ENCODE peak calls at places on chromosomes 2 and 18, in nine cellular contexts. One of them, this sample, is unnamed.

GRCh38 chr2:231662811-231663457 is 45.4 kb upstream of the PTMA start:
- DNase-seq in left cardiac atrium: no peak
- DNase-seq in AG08396: no peak
- DNase-seq in A549: no peak
- DNase-seq in activated gamma-delta T cell: no peak
- DNase-seq in AG10803: no peak
- DNase-seq in anterior cingulate cortex: no peak
- DNase-seq in HT1080: no peak
- DNase-seq in NCI-H1436 treated with DMSO at 0.1 percent for 48 hours: no peak
- DNase-seq in this sample: no peak

GRCh38 chr2:20618886-20619521 is 31.9 kb downstream of the HS1BP3 start:
- DNase-seq in AG10803: no peak
- DNase-seq in A549: no peak
- DNase-seq in anterior cingulate cortex: no peak
- DNase-seq in activated gamma-delta T cell: no peak
- DNase-seq in left cardiac atrium: no peak
- DNase-seq in NCI-H1436 treated with DMSO at 0.1 percent for 48 hours: no peak
- DNase-seq in AG08396: no peak
- DNase-seq in HT1080: no peak
- DNase-seq in this sample: no peak

GRCh38 chr2:97747285-97747684 is 33.9 kb downstream of the ZAP70 start:
- DNase-seq in AG08396: no peak
- DNase-seq in anterior cingulate cortex: no peak
- DNase-seq in A549: no peak
- DNase-seq in left cardiac atrium: no peak
- DNase-seq in activated gamma-delta T cell: no peak
- DNase-seq in NCI-H1436 treated with DMSO at 0.1 percent for 48 hours: no peak
- DNase-seq in AG10803: no peak
- DNase-seq in HT1080: no peak
- DNase-seq in this sample: no peak

GRCh38 chr18:28183418-28184078 is 6.6 kb upstream of the CDH2 start:
- DNase-seq in HT1080: peak
- DNase-seq in A549: no peak
- DNase-seq in anterior cingulate cortex: no peak
- DNase-seq in left cardiac atrium: no peak
- DNase-seq in AG10803: peak
- DNase-seq in NCI-H1436 treated with DMSO at 0.1 percent for 48 hours: no peak
- DNase-seq in AG08396: no peak
- DNase-seq in activated gamma-delta T cell: no peak
- DNase-seq in this sample: no peak

GRCh38 chr18:58937204-58937603 is 72.5 kb downstream of the ZNF532 start:
- DNase-seq in NCI-H1436 treated with DMSO at 0.1 percent for 48 hours: no peak
- DNase-seq in A549: no peak
- DNase-seq in activated gamma-delta T cell: no peak
- DNase-seq in AG08396: peak
- DNase-seq in HT1080: peak
- DNase-seq in left cardiac atrium: no peak
- DNase-seq in anterior cingulate cortex: no peak
- DNase-seq in AG10803: peak
- DNase-seq in this sample: no peak

GRCh38 chr18:8121942-8122480 is 487.2 kb upstream of the RAB12 start:
- DNase-seq in NCI-H1436 treated with DMSO at 0.1 percent for 48 hours: no peak
- DNase-seq in AG08396: peak
- DNase-seq in left cardiac atrium: no peak
- DNase-seq in anterior cingulate cortex: no peak
- DNase-seq in A549: no peak
- DNase-seq in activated gamma-delta T cell: no peak
- DNase-seq in HT1080: peak
- DNase-seq in AG10803: peak
- DNase-seq in this sample: no peak

GRCh38 chr2:161190030-161190429 is 29.8 kb downstream of the TANK start:
- DNase-seq in AG08396: no peak
- DNase-seq in A549: no peak
- DNase-seq in NCI-H1436 treated with DMSO at 0.1 percent for 48 hours: no peak
- DNase-seq in activated gamma-delta T cell: no peak
- DNase-seq in HT1080: no peak
- DNase-seq in left cardiac atrium: no peak
- DNase-seq in anterior cingulate cortex: no peak
- DNase-seq in AG10803: no peak
- DNase-seq in this sample: no peak

GRCh38 chr2:162422894-162423293 is 79.0 kb downstream of the GCA start:
- DNase-seq in left cardiac atrium: no peak
- DNase-seq in anterior cingulate cortex: no peak
- DNase-seq in activated gamma-delta T cell: no peak
- DNase-seq in A549: no peak
- DNase-seq in NCI-H1436 treated with DMSO at 0.1 percent for 48 hours: no peak
- DNase-seq in HT1080: peak
- DNase-seq in AG08396: no peak
- DNase-seq in AG10803: no peak
- DNase-seq in this sample: no peak

GRCh38 chr2:8581048-8581561 is 100.8 kb upstream of the ID2 start:
- DNase-seq in A549: no peak
- DNase-seq in HT1080: no peak
- DNase-seq in AG10803: no peak
- DNase-seq in anterior cingulate cortex: no peak
- DNase-seq in AG08396: no peak
- DNase-seq in activated gamma-delta T cell: no peak
- DNase-seq in NCI-H1436 treated with DMSO at 0.1 percent for 48 hours: no peak
- DNase-seq in left cardiac atrium: no peak
- DNase-seq in this sample: no peak

GRCh38 chr18:2173464-2173863 is 397.8 kb downstream of the METTL4 start:
- DNase-seq in HT1080: peak
- DNase-seq in A549: no peak
- DNase-seq in activated gamma-delta T cell: no peak
- DNase-seq in AG08396: peak
- DNase-seq in NCI-H1436 treated with DMSO at 0.1 percent for 48 hours: no peak
- DNase-seq in anterior cingulate cortex: no peak
- DNase-seq in AG10803: peak
- DNase-seq in left cardiac atrium: peak
- DNase-seq in this sample: no peak

GRCh38 chr2:127105656-127106456 is 1.1 kb downstream of the BIN1 start:
- DNase-seq in A549: no peak
- DNase-seq in anterior cingulate cortex: no peak
- DNase-seq in AG10803: peak
- DNase-seq in HT1080: peak
- DNase-seq in NCI-H1436 treated with DMSO at 0.1 percent for 48 hours: no peak
- DNase-seq in activated gamma-delta T cell: no peak
- DNase-seq in AG08396: peak
- DNase-seq in left cardiac atrium: no peak
- DNase-seq in this sample: no peak

GRCh38 chr18:23067236-23067635 is 68.0 kb upstream of the CABLES1 start:
- DNase-seq in AG08396: no peak
- DNase-seq in A549: no peak
- DNase-seq in AG10803: peak
- DNase-seq in activated gamma-delta T cell: no peak
- DNase-seq in anterior cingulate cortex: no peak
- DNase-seq in NCI-H1436 treated with DMSO at 0.1 percent for 48 hours: no peak
- DNase-seq in HT1080: peak
- DNase-seq in left cardiac atrium: no peak
- DNase-seq in this sample: peak

GRCh38 chr2:15142069-15142689 is 419.0 kb downstream of the NBAS start:
- DNase-seq in AG10803: no peak
- DNase-seq in activated gamma-delta T cell: no peak
- DNase-seq in A549: no peak
- DNase-seq in AG08396: no peak
- DNase-seq in left cardiac atrium: no peak
- DNase-seq in anterior cingulate cortex: no peak
- DNase-seq in HT1080: peak
- DNase-seq in NCI-H1436 treated with DMSO at 0.1 percent for 48 hours: no peak
- DNase-seq in this sample: peak

GRCh38 chr18:36296591-36297418 is 708 bp upstream of the FHOD3 start:
- DNase-seq in left cardiac atrium: peak
- DNase-seq in AG08396: peak
- DNase-seq in HT1080: peak
- DNase-seq in AG10803: peak
- DNase-seq in NCI-H1436 treated with DMSO at 0.1 percent for 48 hours: no peak
- DNase-seq in anterior cingulate cortex: peak
- DNase-seq in A549: peak
- DNase-seq in activated gamma-delta T cell: no peak
- DNase-seq in this sample: no peak

GRCh38 chr2:157786663-157787363 is 89.3 kb downstream of the ACVR1 start:
- DNase-seq in left cardiac atrium: no peak
- DNase-seq in HT1080: no peak
- DNase-seq in A549: no peak
- DNase-seq in anterior cingulate cortex: no peak
- DNase-seq in AG08396: no peak
- DNase-seq in activated gamma-delta T cell: no peak
- DNase-seq in NCI-H1436 treated with DMSO at 0.1 percent for 48 hours: no peak
- DNase-seq in AG10803: no peak
- DNase-seq in this sample: no peak

GRCh38 chr2:98601532-98602132 is 6.7 kb downstream of the COA5 start:
- DNase-seq in AG10803: peak
- DNase-seq in NCI-H1436 treated with DMSO at 0.1 percent for 48 hours: no peak
- DNase-seq in left cardiac atrium: no peak
- DNase-seq in anterior cingulate cortex: no peak
- DNase-seq in activated gamma-delta T cell: no peak
- DNase-seq in HT1080: peak
- DNase-seq in AG08396: peak
- DNase-seq in A549: peak
- DNase-seq in this sample: no peak

GRCh38 chr2:104849618-104850097 is 4.3 kb upstream of the POU3F3 start:
- DNase-seq in AG08396: peak
- DNase-seq in left cardiac atrium: peak
- DNase-seq in HT1080: no peak
- DNase-seq in anterior cingulate cortex: peak
- DNase-seq in AG10803: peak
- DNase-seq in A549: no peak
- DNase-seq in NCI-H1436 treated with DMSO at 0.1 percent for 48 hours: no peak
- DNase-seq in activated gamma-delta T cell: no peak
- DNase-seq in this sample: peak

GRCh38 chr2:134897932-134898331 is 20.7 kb upstream of the CCNT2 start:
- DNase-seq in A549: no peak
- DNase-seq in AG10803: peak
- DNase-seq in AG08396: no peak
- DNase-seq in activated gamma-delta T cell: no peak
- DNase-seq in NCI-H1436 treated with DMSO at 0.1 percent for 48 hours: no peak
- DNase-seq in HT1080: no peak
- DNase-seq in anterior cingulate cortex: no peak
- DNase-seq in left cardiac atrium: no peak
- DNase-seq in this sample: no peak

GRCh38 chr2:108267117-108267516 is 21.6 kb upstream of the SULT1C2 start:
- DNase-seq in AG08396: no peak
- DNase-seq in HT1080: peak
- DNase-seq in NCI-H1436 treated with DMSO at 0.1 percent for 48 hours: no peak
- DNase-seq in activated gamma-delta T cell: no peak
- DNase-seq in A549: no peak
- DNase-seq in left cardiac atrium: no peak
- DNase-seq in anterior cingulate cortex: no peak
- DNase-seq in AG10803: peak
- DNase-seq in this sample: no peak

GRCh38 chr2:38601463-38602135 is 1.1 kb downstream of the HNRNPLL start:
- DNase-seq in A549: no peak
- DNase-seq in NCI-H1436 treated with DMSO at 0.1 percent for 48 hours: no peak
- DNase-seq in HT1080: peak
- DNase-seq in AG08396: no peak
- DNase-seq in AG10803: peak
- DNase-seq in activated gamma-delta T cell: no peak
- DNase-seq in left cardiac atrium: no peak
- DNase-seq in anterior cingulate cortex: peak
- DNase-seq in this sample: no peak

GRCh38 chr18:65788373-65788772 is 37.6 kb downstream of the CDH7 start:
- DNase-seq in AG08396: no peak
- DNase-seq in HT1080: peak
- DNase-seq in anterior cingulate cortex: no peak
- DNase-seq in left cardiac atrium: no peak
- DNase-seq in A549: no peak
- DNase-seq in NCI-H1436 treated with DMSO at 0.1 percent for 48 hours: no peak
- DNase-seq in activated gamma-delta T cell: no peak
- DNase-seq in AG10803: no peak
- DNase-seq in this sample: peak

GRCh38 chr2:60963176-60963575 is 54.3 kb upstream of the PEX13 start:
- DNase-seq in AG10803: no peak
- DNase-seq in HT1080: no peak
- DNase-seq in left cardiac atrium: no peak
- DNase-seq in activated gamma-delta T cell: no peak
- DNase-seq in AG08396: no peak
- DNase-seq in A549: no peak
- DNase-seq in NCI-H1436 treated with DMSO at 0.1 percent for 48 hours: no peak
- DNase-seq in anterior cingulate cortex: no peak
- DNase-seq in this sample: no peak

GRCh38 chr2:213167559-213167958 is 16.1 kb upstream of the IKZF2 start:
- DNase-seq in A549: no peak
- DNase-seq in left cardiac atrium: no peak
- DNase-seq in activated gamma-delta T cell: no peak
- DNase-seq in AG08396: no peak
- DNase-seq in AG10803: peak
- DNase-seq in NCI-H1436 treated with DMSO at 0.1 percent for 48 hours: no peak
- DNase-seq in HT1080: no peak
- DNase-seq in anterior cingulate cortex: no peak
- DNase-seq in this sample: no peak

GRCh38 chr18:48797841-48798255 is 152.9 kb downstream of the SMAD7 start:
- DNase-seq in AG10803: no peak
- DNase-seq in left cardiac atrium: peak
- DNase-seq in NCI-H1436 treated with DMSO at 0.1 percent for 48 hours: no peak
- DNase-seq in A549: no peak
- DNase-seq in HT1080: no peak
- DNase-seq in activated gamma-delta T cell: peak
- DNase-seq in anterior cingulate cortex: no peak
- DNase-seq in AG08396: no peak
- DNase-seq in this sample: no peak

GRCh38 chr18:57469884-57470283 is 34.7 kb downstream of the ONECUT2 start:
- DNase-seq in A549: no peak
- DNase-seq in NCI-H1436 treated with DMSO at 0.1 percent for 48 hours: no peak
- DNase-seq in activated gamma-delta T cell: no peak
- DNase-seq in AG08396: no peak
- DNase-seq in HT1080: no peak
- DNase-seq in left cardiac atrium: no peak
- DNase-seq in anterior cingulate cortex: no peak
- DNase-seq in AG10803: no peak
- DNase-seq in this sample: no peak

GRCh38 chr2:189444322-189444721 is 3.0 kb downstream of the WDR75 start:
- DNase-seq in left cardiac atrium: no peak
- DNase-seq in AG08396: peak
- DNase-seq in AG10803: peak
- DNase-seq in activated gamma-delta T cell: no peak
- DNase-seq in anterior cingulate cortex: no peak
- DNase-seq in HT1080: peak
- DNase-seq in A549: no peak
- DNase-seq in NCI-H1436 treated with DMSO at 0.1 percent for 48 hours: no peak
- DNase-seq in this sample: no peak

GRCh38 chr2:212494413-212495020 is 44.1 kb downstream of the ERBB4 start:
- DNase-seq in HT1080: no peak
- DNase-seq in left cardiac atrium: no peak
- DNase-seq in AG10803: peak
- DNase-seq in A549: no peak
- DNase-seq in AG08396: no peak
- DNase-seq in activated gamma-delta T cell: no peak
- DNase-seq in NCI-H1436 treated with DMSO at 0.1 percent for 48 hours: no peak
- DNase-seq in anterior cingulate cortex: no peak
- DNase-seq in this sample: no peak

GRCh38 chr18:73597832-73598615 is 549.6 kb downstream of the FBXO15 start:
- DNase-seq in AG10803: no peak
- DNase-seq in A549: no peak
- DNase-seq in AG08396: no peak
- DNase-seq in activated gamma-delta T cell: no peak
- DNase-seq in HT1080: peak
- DNase-seq in anterior cingulate cortex: no peak
- DNase-seq in left cardiac atrium: no peak
- DNase-seq in NCI-H1436 treated with DMSO at 0.1 percent for 48 hours: no peak
- DNase-seq in this sample: no peak

GRCh38 chr2:88209526-88210131 is 39.5 kb downstream of the THNSL2 start:
- DNase-seq in NCI-H1436 treated with DMSO at 0.1 percent for 48 hours: no peak
- DNase-seq in activated gamma-delta T cell: no peak
- DNase-seq in AG08396: no peak
- DNase-seq in A549: no peak
- DNase-seq in HT1080: no peak
- DNase-seq in anterior cingulate cortex: no peak
- DNase-seq in left cardiac atrium: no peak
- DNase-seq in AG10803: no peak
- DNase-seq in this sample: no peak

GRCh38 chr18:46721331-46721730 is 35.5 kb downstream of the ST8SIA5 start:
- DNase-seq in anterior cingulate cortex: no peak
- DNase-seq in NCI-H1436 treated with DMSO at 0.1 percent for 48 hours: no peak
- DNase-seq in A549: no peak
- DNase-seq in AG08396: no peak
- DNase-seq in left cardiac atrium: no peak
- DNase-seq in activated gamma-delta T cell: no peak
- DNase-seq in HT1080: no peak
- DNase-seq in AG10803: no peak
- DNase-seq in this sample: no peak

GRCh38 chr18:48514786-48515185 is 24.0 kb upstream of the CTIF start:
- DNase-seq in left cardiac atrium: no peak
- DNase-seq in AG08396: no peak
- DNase-seq in activated gamma-delta T cell: no peak
- DNase-seq in A549: no peak
- DNase-seq in AG10803: no peak
- DNase-seq in NCI-H1436 treated with DMSO at 0.1 percent for 48 hours: no peak
- DNase-seq in anterior cingulate cortex: peak
- DNase-seq in HT1080: no peak
- DNase-seq in this sample: no peak

This sample was measured in Jurkat, Clone E6-1.